ENCODE peak calls at places on chromosomes 5 and 9, in ten cellular contexts. S is astrocyte of the spinal cord, V is adrenal gland, Y is OCI-LY7, Q is progenitor cell of endocrine pancreas, K is bronchial epithelial cell, B is AG09309, Z is mammary epithelial cell, F is psoas muscle, C is A549. X is an unnamed sample.
A peak's percentile ranks its signal among the peaks of the same experiment; 100 is the strongest.

GRCh38 chr5:150616024-150616470 is 24.4 kb upstream of the SYNPO start:
- DNase-seq in Y (no peak), C (no peak), Q (no peak), V (peak; percentile 88), Z (no peak), B (no peak), K (no peak), F (peak; percentile 67), S (no peak), X (no peak)

GRCh38 chr5:41621420-41621819 is 111.0 kb upstream of the PLCXD3 start:
- DNase-seq in K (no peak), S (no peak), V (no peak), Z (no peak), Y (no peak), Q (no peak), F (no peak), C (no peak), B (no peak), X (no peak)

GRCh38 chr5:90709323-90710148 is 150.9 kb downstream of the ADGRV1 start:
- DNase-seq in Q (peak; percentile 10), B (peak; percentile 1), V (peak; percentile 51), Y (peak; percentile 6), K (peak; percentile 47), F (no peak), Z (peak; percentile 27), C (peak; percentile 53), S (peak; percentile 54), X (no peak)

GRCh38 chr9:20066120-20066519 is 277.3 kb upstream of the SLC24A2 start:
- DNase-seq in Z (no peak), S (no peak), Q (no peak), B (no peak), F (no peak), C (no peak), Y (peak; percentile 64), K (no peak), V (no peak), X (no peak)

GRCh38 chr9:34500623-34501267 is 22.0 kb downstream of the ENHO start:
- DNase-seq in B (no peak), Z (peak; percentile 64), Y (peak; percentile 60), V (peak; percentile 43), F (peak; percentile 72), Q (peak; percentile 61), S (peak; percentile 19), C (peak; percentile 43), K (peak; percentile 41), X (peak; percentile 62)

GRCh38 chr9:96487949-96488348 is 38.0 kb downstream of the HABP4 start:
- DNase-seq in V (no peak), Y (no peak), Q (no peak), C (no peak), B (no peak), K (no peak), F (no peak), S (no peak), Z (no peak), X (no peak)

GRCh38 chr9:124510650-124511425 is 3.6 kb upstream of the NR5A1 start:
- DNase-seq in Z (no peak), C (peak; percentile 31), V (peak; percentile 75), K (peak; percentile 12), Q (no peak), F (no peak), B (no peak), Y (no peak), S (no peak), X (no peak)

GRCh38 chr9:93060746-93061259 is 2.3 kb downstream of the SUSD3 start:
- DNase-seq in K (no peak), S (no peak), C (peak; percentile 49), Y (peak; percentile 25), V (no peak), Q (no peak), F (no peak), Z (no peak), B (no peak), X (no peak)

GRCh38 chr5:151742870-151743294 is 15.5 kb downstream of the ATOX1 start:
- DNase-seq in Y (no peak), C (peak; percentile 70), Z (peak; percentile 58), F (peak; percentile 59), S (peak; percentile 75), K (peak; percentile 47), B (no peak), Q (peak; percentile 21), V (peak; percentile 46), X (no peak)

GRCh38 chr9:12818431-12819000 is 43.7 kb downstream of the LURAP1L start:
- DNase-seq in B (peak; percentile 17), Q (no peak), V (peak; percentile 5), Z (no peak), Y (no peak), K (peak; percentile 28), S (peak; percentile 42), F (no peak), C (peak; percentile 76), X (no peak)

GRCh38 chr9:92770005-92770995 is 5.7 kb upstream of the BICD2 start:
- DNase-seq in Z (peak; percentile 96), K (peak; percentile 99), F (no peak), B (no peak), S (no peak), C (no peak), Y (peak; percentile 56), V (no peak), Q (no peak), X (no peak)

GRCh38 chr5:52771343-52772039 is 16.2 kb upstream of the ITGA1 start:
- DNase-seq in K (no peak), V (no peak), Q (no peak), B (no peak), F (no peak), Z (no peak), S (no peak), C (no peak), Y (no peak), X (no peak)

GRCh38 chr5:142245776-142246175 is 79.0 kb downstream of the SPRY4 start:
- DNase-seq in V (no peak), Y (no peak), F (no peak), Z (no peak), B (no peak), K (peak; percentile 50), Q (no peak), C (no peak), S (peak; percentile 18), X (no peak)

GRCh38 chr5:143084452-143084851 is 314.3 kb downstream of the ARHGAP26 start:
- DNase-seq in Q (no peak), V (no peak), S (no peak), C (no peak), F (peak; percentile 64), Y (no peak), B (no peak), K (no peak), Z (no peak), X (no peak)

DNA sequence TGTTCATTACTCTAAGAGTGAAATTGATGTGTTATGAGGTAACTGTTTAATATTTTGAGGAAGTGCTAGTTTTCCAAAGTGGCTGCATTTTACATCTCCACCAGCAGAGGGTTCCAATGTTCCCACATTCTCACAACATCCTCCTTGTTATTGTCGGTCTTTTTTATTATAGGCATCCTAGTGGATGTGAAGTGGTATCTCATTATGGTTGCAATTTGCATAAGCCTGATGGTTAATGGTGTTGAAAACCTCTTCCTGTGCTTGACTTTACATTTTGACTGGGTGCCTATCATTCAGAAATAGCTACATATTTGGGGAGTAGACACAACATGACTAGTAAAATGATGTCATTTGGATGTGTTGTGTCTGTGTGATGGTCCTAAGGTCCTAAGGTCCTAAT is 143.6 kb downstream of the MRPS30 start:
- DNase-seq in K (peak; percentile 40), V (no peak), C (peak; percentile 43), Q (no peak), Z (peak; percentile 30), B (no peak), S (peak; percentile 44), F (no peak), Y (peak; percentile 26), X (no peak)
- TF ChIP-seq CTCF in K (peak; percentile 53), V (peak; percentile 59), C (peak; percentile 41), Q (peak; percentile 79), Z (peak; percentile 82), B (peak; percentile 46), S (peak; percentile 72), F (peak; percentile 49), Y (peak; percentile 79), X (no peak)

GRCh38 chr5:33588654-33589372 is 148.0 kb downstream of the TARS1 start:
- DNase-seq in Q (peak; percentile 11), Z (no peak), B (no peak), Y (peak; percentile 27), F (peak; percentile 50), S (no peak), K (no peak), V (no peak), C (peak; percentile 56), X (no peak)
- TF ChIP-seq CTCF in Q (peak; percentile 61), Z (peak; percentile 59), B (peak; percentile 41), Y (peak; percentile 79), F (no peak), S (peak; percentile 52), K (peak; percentile 36), V (peak; percentile 39), C (peak; percentile 40), X (no peak)

DNA sequence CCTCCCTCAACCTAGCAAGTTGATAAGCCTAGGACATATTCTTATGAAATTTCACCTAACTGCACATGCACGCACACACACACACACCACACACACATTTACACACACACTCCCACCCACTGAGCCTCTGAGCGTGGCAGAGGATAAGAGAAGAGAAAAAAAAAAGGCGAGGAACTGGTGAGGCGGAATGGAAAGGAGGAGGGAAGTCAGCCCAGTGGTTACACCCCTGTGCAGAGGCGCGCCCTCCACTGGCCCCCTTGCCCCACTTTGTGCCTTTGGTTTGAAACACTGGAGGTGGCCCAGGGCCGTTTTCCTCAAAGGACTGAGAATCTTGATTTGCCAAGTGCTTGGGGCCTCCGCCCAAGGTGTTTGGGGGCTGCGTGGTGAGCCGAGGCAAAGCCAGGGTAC is 20.7 kb downstream of the NR2F1 start:
- DNase-seq in C (no peak), S (peak; percentile 57), B (no peak), Q (no peak), F (no peak), K (no peak), Y (no peak), V (no peak), Z (no peak), X (no peak)
- TF ChIP-seq CTCF in C (no peak), S (peak; percentile 19), B (no peak), Q (no peak), F (no peak), K (no peak), Y (no peak), V (no peak), Z (no peak), X (no peak)

GRCh38 chr5:178386532-178386931 is 153.9 kb upstream of the PHYKPL start:
- DNase-seq in Q (no peak), Z (no peak), K (no peak), V (no peak), Y (no peak), C (no peak), B (no peak), F (no peak), S (no peak), X (no peak)
- TF ChIP-seq CTCF in Q (no peak), Z (no peak), K (no peak), V (no peak), Y (no peak), C (no peak), B (no peak), F (no peak), S (no peak), X (no peak)

GRCh38 chr9:89623925-89624420 is 19.2 kb downstream of the GADD45G start:
- DNase-seq in V (no peak), F (peak; percentile 81), B (no peak), Y (no peak), C (no peak), S (no peak), Q (no peak), Z (no peak), K (no peak), X (no peak)
- TF ChIP-seq CTCF in V (no peak), F (no peak), B (no peak), Y (no peak), C (no peak), S (no peak), Q (no peak), Z (no peak), K (no peak), X (no peak)

GRCh38 chr5:177448244-177448950 is 1.8 kb downstream of the PRR7 start:
- DNase-seq in Z (no peak), Q (no peak), B (no peak), F (no peak), C (no peak), K (no peak), Y (peak; percentile 45), V (no peak), S (no peak), X (no peak)
- TF ChIP-seq CTCF in Z (no peak), Q (no peak), B (no peak), F (no peak), C (no peak), K (no peak), Y (peak; percentile 51), V (no peak), S (no peak), X (no peak)

X was measured in omental fat pad.